ENCODE peak calls at places on chromosomes 3 and 15, in ten cellular contexts. L, Z, N, O, X, H, A, S, Q and G are unnamed samples.
A peak's percentile ranks its signal among the peaks of the same experiment; 100 is the strongest.

GRCh38 chr3:25390605-25391004 is 37.5 kb upstream of the RARB start:
- DNase-seq in L (no peak), Z (no peak), N (no peak), O (no peak), X (no peak), H (no peak), A (no peak), S (no peak), Q (no peak), G (no peak)

GRCh38 chr15:33679065-33679464 is 289.2 kb upstream of the CHRM5 start:
- DNase-seq in L (no peak), Z (no peak), N (no peak), O (no peak), X (no peak), H (no peak), A (no peak), S (no peak), Q (no peak), G (no peak)

GRCh38 chr3:188568750-188569149 is 414.8 kb downstream of the LPP start:
- DNase-seq in L (no peak), Z (no peak), N (no peak), O (no peak), X (no peak), H (no peak), A (no peak), S (no peak), Q (no peak), G (no peak)

GRCh38 chr15:101033801-101034200 is 114.6 kb downstream of the LRRK1 start:
- DNase-seq in L (no peak), Z (no peak), N (no peak), O (no peak), X (no peak), H (no peak), A (no peak), S (no peak), Q (no peak), G (no peak)

GRCh38 chr3:77825045-77825827 is 785.3 kb downstream of the ROBO2 start:
- DNase-seq in L (peak; percentile 54), Z (no peak), N (no peak), O (no peak), X (no peak), H (peak; percentile 33), A (peak; percentile 96), S (no peak), Q (no peak), G (no peak)

GRCh38 chr15:89184886-89185526 is 36.4 kb downstream of the RLBP1 start:
- DNase-seq in L (no peak), Z (no peak), N (no peak), O (no peak), X (no peak), H (no peak), A (no peak), S (no peak), Q (no peak), G (no peak)

GRCh38 chr3:14876942-14877341 is 58.2 kb downstream of the FGD5 start:
- DNase-seq in L (peak; percentile 83), Z (peak; percentile 40), N (peak; percentile 47), O (no peak), X (peak; percentile 35), H (no peak), A (no peak), S (no peak), Q (no peak), G (no peak)

GRCh38 chr3:113405180-113405579 is 36.1 kb downstream of the CFAP44 start:
- DNase-seq in L (peak; percentile 24), Z (no peak), N (no peak), O (no peak), X (no peak), H (no peak), A (no peak), S (no peak), Q (no peak), G (no peak)

GRCh38 chr3:15665510-15666150 is 64.1 kb downstream of the BTD start:
- DNase-seq in L (no peak), Z (no peak), N (no peak), O (no peak), X (no peak), H (no peak), A (no peak), S (no peak), Q (no peak), G (no peak)

GRCh38 chr3:100023150-100023549 is 91.2 kb downstream of the FILIP1L start:
- DNase-seq in L (no peak), Z (no peak), N (no peak), O (no peak), X (no peak), H (no peak), A (no peak), S (no peak), Q (no peak), G (no peak)

GRCh38 chr3:139427283-139428060 is 38.0 kb upstream of the COPB2 start:
- DNase-seq in L (peak; percentile 69), Z (no peak), N (no peak), O (no peak), X (peak; percentile 49), H (peak; percentile 76), A (no peak), S (no peak), Q (peak; percentile 88), G (no peak)

GRCh38 chr3:58999779-59000170 is 50.0 kb downstream of the CFAP20DC start:
- DNase-seq in L (no peak), Z (no peak), N (no peak), O (no peak), X (no peak), H (no peak), A (no peak), S (no peak), Q (no peak), G (no peak)

GRCh38 chr3:185021326-185021725 is 131.5 kb downstream of the C3orf70 start:
- DNase-seq in L (no peak), Z (no peak), N (no peak), O (no peak), X (no peak), H (no peak), A (no peak), S (no peak), Q (no peak), G (no peak)

GRCh38 chr15:39594056-39594763 is 13.3 kb downstream of the THBS1 start:
- DNase-seq in L (peak; percentile 64), Z (no peak), N (no peak), O (no peak), X (no peak), H (no peak), A (no peak), S (peak; percentile 10), Q (no peak), G (no peak)

GRCh38 chr3:27504749-27505148 is 20.6 kb upstream of the SLC4A7 start:
- DNase-seq in L (no peak), Z (no peak), N (no peak), O (no peak), X (no peak), H (no peak), A (no peak), S (no peak), Q (no peak), G (no peak)

GRCh38 chr3:178750639-178751038 is 214.4 kb downstream of the KCNMB2 start:
- DNase-seq in L (no peak), Z (no peak), N (no peak), O (no peak), X (no peak), H (no peak), A (no peak), S (no peak), Q (no peak), G (no peak)

GRCh38 chr3:178752843-178753242 is 216.6 kb downstream of the KCNMB2 start:
- DNase-seq in L (no peak), Z (no peak), N (no peak), O (no peak), X (no peak), H (no peak), A (no peak), S (no peak), Q (no peak), G (no peak)

DNA sequence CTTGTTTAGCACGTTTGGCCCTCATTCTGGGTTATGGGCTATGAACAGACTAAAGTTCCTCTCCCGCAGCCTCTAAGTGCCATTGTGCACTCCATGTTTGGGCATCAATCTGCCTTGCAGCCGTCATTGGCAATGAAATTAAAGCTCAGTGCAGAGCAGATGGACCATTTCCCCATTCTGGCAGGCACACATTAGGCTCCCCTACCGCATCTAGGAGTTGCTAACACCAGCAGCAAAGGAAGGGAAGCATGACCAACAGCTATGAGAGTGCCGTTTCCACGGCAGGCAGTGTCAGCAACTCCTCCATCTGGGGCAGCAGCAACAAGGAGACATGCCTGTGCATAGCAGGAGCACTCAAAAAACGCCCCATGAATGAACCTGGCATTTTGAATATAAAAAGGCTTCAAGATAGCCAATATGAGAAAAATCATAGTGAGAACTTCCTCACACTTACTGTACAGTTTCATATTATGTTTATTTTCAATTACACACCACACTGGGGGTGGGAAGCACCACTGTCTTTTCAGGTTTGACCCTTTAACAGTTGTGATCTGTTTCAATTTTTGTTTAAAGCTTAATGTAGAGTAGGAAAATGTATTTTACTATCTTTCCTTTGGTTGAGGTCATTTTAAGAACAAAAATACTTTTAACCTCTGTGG is 218.7 kb downstream of the KCNMB2 start:
- DNase-seq in L (no peak), Z (no peak), N (no peak), O (no peak), X (no peak), H (no peak), A (no peak), S (no peak), Q (no peak), G (no peak)
- H3K9me3 ChIP-seq in L (no peaks in the 10 kb centered on the region), Z (peaks cover 19% of the 10 kb centered on the region), N (no peaks in the 10 kb centered on the region), O (no peaks in the 10 kb centered on the region), X (no peaks in the 10 kb centered on the region), H (no peaks in the 10 kb centered on the region), A (no peaks in the 10 kb centered on the region), S (no peaks in the 10 kb centered on the region), Q (no peaks in the 10 kb centered on the region), G (peaks cover 4% of the 10 kb centered on the region)

DNA sequence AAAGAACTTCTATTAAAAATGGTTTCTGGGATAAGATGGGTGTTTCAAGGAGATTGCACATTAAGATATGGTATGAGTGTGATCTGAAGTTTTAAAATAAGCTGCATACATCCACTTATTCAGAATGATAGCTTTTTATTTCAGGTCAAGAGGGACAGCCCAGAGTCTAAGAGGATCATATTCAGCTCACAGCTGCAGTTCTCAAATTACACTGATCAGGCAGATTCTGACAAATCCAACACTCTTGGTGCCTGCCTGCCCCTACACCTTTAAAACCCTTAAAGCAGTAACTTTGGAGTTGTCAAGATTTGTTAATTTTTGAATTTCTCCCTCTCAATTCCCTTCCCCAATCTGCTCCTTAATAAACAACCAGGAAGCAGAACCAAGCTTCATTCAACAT is 9.1 kb upstream of the TMEM87A start:
- DNase-seq in L (no peak), Z (no peak), N (no peak), O (no peak), X (no peak), H (no peak), A (no peak), S (no peak), Q (no peak), G (no peak)
- H3K9me3 ChIP-seq in L (no peaks in the 10 kb centered on the region), Z (no peaks in the 10 kb centered on the region), N (no peaks in the 10 kb centered on the region), O (no peaks in the 10 kb centered on the region), X (no peaks in the 10 kb centered on the region), H (no peaks in the 10 kb centered on the region), A (no peaks in the 10 kb centered on the region), S (no peaks in the 10 kb centered on the region), Q (no peaks in the 10 kb centered on the region), G (no peaks in the 10 kb centered on the region)

GRCh38 chr3:128919988-128920387 is 40.6 kb downstream of the ACAD9 start:
- DNase-seq in L (no peak), Z (no peak), N (no peak), O (no peak), X (no peak), H (no peak), A (no peak), S (no peak), Q (no peak), G (no peak)
- H3K9me3 ChIP-seq in L (peaks cover 6% of the 10 kb centered on the region), Z (peaks cover 18% of the 10 kb centered on the region), N (no peaks in the 10 kb centered on the region), O (no peaks in the 10 kb centered on the region), X (peaks cover 3% of the 10 kb centered on the region), H (no peaks in the 10 kb centered on the region), A (no peaks in the 10 kb centered on the region), S (no peaks in the 10 kb centered on the region), Q (peaks cover 4% of the 10 kb centered on the region), G (no peaks in the 10 kb centered on the region)

GRCh38 chr15:24076090-24076784 is 389.1 kb upstream of the NDN start:
- DNase-seq in L (no peak), Z (no peak), N (no peak), O (no peak), X (no peak), H (no peak), A (no peak), S (no peak), Q (no peak), G (no peak)
- H3K9me3 ChIP-seq in L (no peaks in the 10 kb centered on the region), Z (peaks cover 29% of the 10 kb centered on the region), N (no peaks in the 10 kb centered on the region), O (no peaks in the 10 kb centered on the region), X (peaks cover 4% of the 10 kb centered on the region), H (no peaks in the 10 kb centered on the region), A (peaks cover 2% of the 10 kb centered on the region), S (no peaks in the 10 kb centered on the region), Q (peaks cover 4% of the 10 kb centered on the region), G (no peaks in the 10 kb centered on the region)